ENCODE peak calls at places on chromosomes 13 and 19, in five cellular contexts. One of them, this sample, is unnamed.

GRCh38 chr13:113918981-113919646 is 54.8 kb downstream of the C13orf46 start:
- DNase-seq in nephron progenitor cell: no peak
- DNase-seq in ELF-1: no peak
- DNase-seq in EL: no peak
- DNase-seq in endothelial cell: no peak
- DNase-seq in this sample: peak; percentile 23

GRCh38 chr19:42466521-42467436 is 24.0 kb upstream of the CXCL17 start:
- DNase-seq in nephron progenitor cell: no peak
- DNase-seq in ELF-1: no peak
- DNase-seq in EL: no peak
- DNase-seq in endothelial cell: no peak
- DNase-seq in this sample: no peak

GRCh38 chr13:30862707-30863106 is 43.4 kb upstream of the MEDAG start:
- DNase-seq in nephron progenitor cell: peak; percentile 28
- DNase-seq in ELF-1: peak; percentile 53
- DNase-seq in EL: no peak
- DNase-seq in endothelial cell: no peak
- DNase-seq in this sample: peak; percentile 73

GRCh38 chr13:97113231-97114001 is 108.7 kb upstream of the MBNL2 start:
- DNase-seq in nephron progenitor cell: no peak
- DNase-seq in ELF-1: no peak
- DNase-seq in EL: no peak
- DNase-seq in endothelial cell: no peak
- DNase-seq in this sample: peak; percentile 54

GRCh38 chr19:46015080-46015960 is 7.5 kb downstream of the PGLYRP1 start:
- DNase-seq in nephron progenitor cell: peak; percentile 88
- DNase-seq in ELF-1: peak; percentile 77
- DNase-seq in EL: peak; percentile 45
- DNase-seq in endothelial cell: peak; percentile 50
- DNase-seq in this sample: peak; percentile 97

GRCh38 chr13:28470286-28470685 is 24.6 kb downstream of the FLT1 start:
- DNase-seq in nephron progenitor cell: no peak
- DNase-seq in ELF-1: no peak
- DNase-seq in EL: no peak
- DNase-seq in endothelial cell: no peak
- DNase-seq in this sample: no peak

GRCh38 chr19:40321076-40321475 is 27.1 kb downstream of the C19orf47 start:
- DNase-seq in nephron progenitor cell: no peak
- DNase-seq in ELF-1: no peak
- DNase-seq in EL: no peak
- DNase-seq in endothelial cell: no peak
- DNase-seq in this sample: no peak

GRCh38 chr19:49324801-49325491 is at the start of gene SLC6A16:
- DNase-seq in nephron progenitor cell: no peak
- DNase-seq in ELF-1: no peak
- DNase-seq in EL: no peak
- DNase-seq in endothelial cell: no peak
- DNase-seq in this sample: peak; percentile 34

GRCh38 chr19:13978306-13978705 is 26.0 kb downstream of the DCAF15 start:
- DNase-seq in nephron progenitor cell: peak; percentile 92
- DNase-seq in ELF-1: peak; percentile 95
- DNase-seq in EL: no peak
- DNase-seq in endothelial cell: peak; percentile 87
- DNase-seq in this sample: peak; percentile 100

GRCh38 chr19:34243876-34244578 is 10.3 kb upstream of the GARRE1 start:
- DNase-seq in nephron progenitor cell: no peak
- DNase-seq in ELF-1: no peak
- DNase-seq in EL: no peak
- DNase-seq in endothelial cell: no peak
- DNase-seq in this sample: no peak

GRCh38 chr19:29524912-29525870 is 603 bp upstream of the VSTM2B start:
- DNase-seq in nephron progenitor cell: peak; percentile 55
- DNase-seq in ELF-1: peak; percentile 20
- DNase-seq in EL: no peak
- DNase-seq in endothelial cell: peak; percentile 17
- DNase-seq in this sample: peak; percentile 82

GRCh38 chr19:46480409-46480808 is 9.0 kb upstream of the PNMA8A start:
- DNase-seq in nephron progenitor cell: peak; percentile 48
- DNase-seq in ELF-1: peak; percentile 50
- DNase-seq in EL: peak; percentile 18
- DNase-seq in endothelial cell: peak; percentile 53
- DNase-seq in this sample: peak; percentile 58

GRCh38 chr19:29290853-29291252 is 77.9 kb upstream of the UQCRFS1 start:
- DNase-seq in nephron progenitor cell: no peak
- DNase-seq in ELF-1: no peak
- DNase-seq in EL: no peak
- DNase-seq in endothelial cell: no peak
- DNase-seq in this sample: peak; percentile 58

GRCh38 chr13:23514076-23514475 is 56.1 kb upstream of the TNFRSF19 start:
- DNase-seq in nephron progenitor cell: no peak
- DNase-seq in ELF-1: no peak
- DNase-seq in EL: no peak
- DNase-seq in endothelial cell: no peak
- DNase-seq in this sample: no peak

GRCh38 chr19:4511300-4512054 is 6.8 kb downstream of the PLIN4 start:
- DNase-seq in nephron progenitor cell: no peak
- DNase-seq in ELF-1: no peak
- DNase-seq in EL: no peak
- DNase-seq in endothelial cell: no peak
- DNase-seq in this sample: no peak

GRCh38 chr19:3336680-3337523 is 29.5 kb upstream of the NFIC start:
- DNase-seq in nephron progenitor cell: no peak
- DNase-seq in ELF-1: no peak
- DNase-seq in EL: peak; percentile 42
- DNase-seq in endothelial cell: no peak
- DNase-seq in this sample: no peak

GRCh38 chr13:24097064-24097463 is 63.5 kb upstream of the SPATA13 start:
- DNase-seq in nephron progenitor cell: no peak
- DNase-seq in ELF-1: no peak
- DNase-seq in EL: peak; percentile 57
- DNase-seq in endothelial cell: no peak
- DNase-seq in this sample: no peak

GRCh38 chr13:109955598-109955997 is 169.2 kb upstream of the IRS2 start:
- DNase-seq in nephron progenitor cell: no peak
- DNase-seq in ELF-1: no peak
- DNase-seq in EL: no peak
- DNase-seq in endothelial cell: no peak
- DNase-seq in this sample: no peak

GRCh38 chr13:73962284-73962683 is 171.9 kb downstream of the KLF12 start:
- DNase-seq in nephron progenitor cell: no peak
- DNase-seq in ELF-1: no peak
- DNase-seq in EL: no peak
- DNase-seq in endothelial cell: no peak
- DNase-seq in this sample: no peak

GRCh38 chr13:27927444-27928352 is 7.9 kb downstream of the PDX1 start:
- DNase-seq in nephron progenitor cell: no peak
- DNase-seq in ELF-1: peak; percentile 28
- DNase-seq in EL: no peak
- DNase-seq in endothelial cell: no peak
- DNase-seq in this sample: peak; percentile 65

GRCh38 chr19:48004236-48004635 is 9.8 kb downstream of the ELSPBP1 start:
- DNase-seq in nephron progenitor cell: no peak
- DNase-seq in ELF-1: no peak
- DNase-seq in EL: no peak
- DNase-seq in endothelial cell: no peak
- DNase-seq in this sample: no peak

GRCh38 chr19:48500830-48501445 is 10.7 kb downstream of the LMTK3 start:
- DNase-seq in nephron progenitor cell: no peak
- DNase-seq in ELF-1: no peak
- DNase-seq in EL: no peak
- DNase-seq in endothelial cell: no peak
- DNase-seq in this sample: peak; percentile 57

GRCh38 chr13:111337206-111337605 is 16.8 kb downstream of the TEX29 start:
- DNase-seq in nephron progenitor cell: no peak
- DNase-seq in ELF-1: no peak
- DNase-seq in EL: peak; percentile 93
- DNase-seq in endothelial cell: no peak
- DNase-seq in this sample: peak; percentile 15

GRCh38 chr13:21501709-21502108 is 42.6 kb upstream of the ZDHHC20 start:
- DNase-seq in nephron progenitor cell: no peak
- DNase-seq in ELF-1: no peak
- DNase-seq in EL: no peak
- DNase-seq in endothelial cell: no peak
- DNase-seq in this sample: peak; percentile 61